ENCODE peak calls at places on chromosomes 16 and 17, in four cellular contexts. H is H1, Z is ACHN, G is GM20000. L is an unnamed sample.

GRCh38 chr17:74156878-74157277 is 46.6 kb upstream of the RPL38 start:
- DNase-seq in H (no peak), G (no peak), Z (no peak), L (no peak)

GRCh38 chr16:80527297-80527696 is 13.5 kb upstream of the DYNLRB2 start:
- DNase-seq in H (no peak), G (peak; percentile 58), Z (peak; percentile 63), L (peak; percentile 32)

GRCh38 chr16:74035816-74036215 is 260.8 kb upstream of the PSMD7 start:
- DNase-seq in Z (peak; percentile 19), H (no peak), G (no peak), L (no peak)

GRCh38 chr17:46115687-46116086 is 77.5 kb downstream of the KANSL1 start:
- DNase-seq in G (no peak), Z (no peak), H (no peak), L (no peak)

GRCh38 chr17:63775420-63775819 is 1.4 kb downstream of the DDX42 start:
- DNase-seq in G (no peak), H (no peak), Z (no peak), L (no peak)

GRCh38 chr17:58330997-58331814 is 2.6 kb upstream of the TSPOAP1 start:
- DNase-seq in H (no peak), G (no peak), Z (no peak), L (no peak)

GRCh38 chr17:51435171-51435552 is 174.8 kb downstream of the UTP18 start:
- DNase-seq in Z (no peak), H (no peak), G (no peak), L (no peak)

GRCh38 chr16:72939247-72939646 is 108.7 kb downstream of the ZFHX3 start:
- DNase-seq in Z (no peak), G (no peak), H (no peak), L (no peak)

L was measured in kidney glomerular epithelial cell.